ENCODE peak calls at places on chromosomes 7 and 10, in nine cellular contexts. A, O, S, D, J, P, C, U and Z are unnamed samples.

GRCh38 chr7:127979728-127980126 is 51.5 kb downstream of the LRRC4 start:
- DNase-seq in A (no peak), O (no peak), S (no peak), D (no peak), J (no peak), P (no peak), C (no peak), U (no peak), Z (no peak)

GRCh38 chr7:140940866-140941265 is 16.1 kb upstream of the BRAF start:
- DNase-seq in A (no peak), O (no peak), S (no peak), D (no peak), J (no peak), P (no peak), C (no peak), U (no peak), Z (no peak)

GRCh38 chr7:106987777-106988176 is 56.7 kb upstream of the PRKAR2B start:
- DNase-seq in A (no peak), O (no peak), S (no peak), D (no peak), J (no peak), P (no peak), C (no peak), U (no peak), Z (no peak)

GRCh38 chr10:95388539-95388938 is 97.7 kb upstream of the PDLIM1 start:
- DNase-seq in A (no peak), O (no peak), S (no peak), D (no peak), J (no peak), P (peak), C (no peak), U (no peak), Z (no peak)

GRCh38 chr7:116591202-116592040 is 66.6 kb downstream of the CAV1 start:
- DNase-seq in A (no peak), O (no peak), S (peak), D (no peak), J (no peak), P (no peak), C (no peak), U (no peak), Z (no peak)

GRCh38 chr7:73718905-73719805 is at the start of gene STX1A:
- DNase-seq in A (peak), O (peak), S (peak), D (peak), J (peak), P (peak), C (no peak), U (no peak), Z (no peak)

GRCh38 chr10:52466464-52466863 is 152.4 kb downstream of the DKK1 start:
- DNase-seq in A (no peak), O (no peak), S (no peak), D (no peak), J (no peak), P (no peak), C (no peak), U (no peak), Z (no peak)

GRCh38 chr10:21724020-21724589 is 190.1 kb downstream of the MLLT10 start:
- DNase-seq in A (no peak), O (no peak), S (no peak), D (no peak), J (no peak), P (no peak), C (no peak), U (no peak), Z (no peak)

GRCh38 chr10:110008518-110009339 is 945 bp downstream of the ADD3 start:
- DNase-seq in A (no peak), O (peak), S (peak), D (no peak), J (no peak), P (peak), C (no peak), U (no peak), Z (no peak)

GRCh38 chr7:156608176-156608478 is 32.4 kb upstream of the RNF32 start:
- DNase-seq in A (no peak), O (no peak), S (peak), D (no peak), J (no peak), P (no peak), C (no peak), U (no peak), Z (no peak)

GRCh38 chr10:36473122-36473521 is 652.3 kb upstream of the ANKRD30A start:
- DNase-seq in A (no peak), O (no peak), S (no peak), D (no peak), J (no peak), P (no peak), C (no peak), U (no peak), Z (no peak)

GRCh38 chr7:17546206-17546998 is 247.9 kb downstream of the AHR start:
- DNase-seq in A (no peak), O (no peak), S (no peak), D (no peak), J (peak), P (no peak), C (no peak), U (no peak), Z (no peak)

GRCh38 chr10:32073676-32074075 is 17.5 kb upstream of the KIF5B start:
- DNase-seq in A (no peak), O (no peak), S (no peak), D (no peak), J (no peak), P (no peak), C (no peak), U (no peak), Z (no peak)

GRCh38 chr10:14971867-14972448 is 12.8 kb downstream of the MEIG1 start:
- DNase-seq in A (no peak), O (peak), S (no peak), D (no peak), J (no peak), P (no peak), C (no peak), U (no peak), Z (no peak)

GRCh38 chr7:151367304-151367703 is 25.7 kb downstream of the NUB1 start:
- DNase-seq in A (no peak), O (no peak), S (no peak), D (no peak), J (peak), P (no peak), C (no peak), U (no peak), Z (no peak)

GRCh38 chr7:122299624-122299934 is 5.0 kb downstream of the FEZF1 start:
- DNase-seq in A (no peak), O (peak), S (no peak), D (no peak), J (no peak), P (no peak), C (no peak), U (no peak), Z (no peak)

GRCh38 chr10:782751-783648 is 93.5 kb upstream of the DIP2C start:
- DNase-seq in A (peak), O (no peak), S (no peak), D (peak), J (no peak), P (no peak), C (no peak), U (no peak), Z (no peak)

GRCh38 chr7:142153400-142153799 is 41.9 kb downstream of the MGAM2 start:
- DNase-seq in A (no peak), O (peak), S (no peak), D (peak), J (peak), P (no peak), C (no peak), U (no peak), Z (no peak)

GRCh38 chr7:131007439-131008330 is 273.7 kb upstream of the KLF14 start:
- DNase-seq in A (no peak), O (peak), S (peak), D (peak), J (peak), P (peak), C (no peak), U (no peak), Z (no peak)

GRCh38 chr7:13989138-13989943 is at the start of gene ETV1:
- DNase-seq in A (no peak), O (peak), S (peak), D (no peak), J (peak), P (peak), C (no peak), U (peak), Z (peak)

GRCh38 chr10:97827778-97828291 is 21.8 kb upstream of the GOLGA7B start:
- DNase-seq in A (no peak), O (no peak), S (no peak), D (no peak), J (no peak), P (no peak), C (no peak), U (no peak), Z (no peak)
- TF ChIP-seq CTCF in A (no peak), O (no peak), S (no peak), D (no peak), J (peak), P (no peak), C (no peak), U (no peak), Z (no peak)

GRCh38 chr7:77419102-77419501 is 3.0 kb upstream of the GSAP start:
- DNase-seq in A (no peak), O (no peak), S (no peak), D (no peak), J (no peak), P (no peak), C (no peak), U (no peak), Z (no peak)

GRCh38 chr7:77417801-77418200 is 1.7 kb upstream of the GSAP start:
- DNase-seq in A (no peak), O (no peak), S (no peak), D (no peak), J (no peak), P (no peak), C (no peak), U (no peak), Z (no peak)

GRCh38 chr7:77415822-77416620 is at the start of gene GSAP:
- DNase-seq in A (peak), O (peak), S (peak), D (peak), J (no peak), P (peak), C (no peak), U (no peak), Z (no peak)

GRCh38 chr7:77415474-77415821 is 701 bp downstream of the GSAP start:
- DNase-seq in A (peak), O (peak), S (no peak), D (peak), J (no peak), P (no peak), C (no peak), U (no peak), Z (no peak)

DNA sequence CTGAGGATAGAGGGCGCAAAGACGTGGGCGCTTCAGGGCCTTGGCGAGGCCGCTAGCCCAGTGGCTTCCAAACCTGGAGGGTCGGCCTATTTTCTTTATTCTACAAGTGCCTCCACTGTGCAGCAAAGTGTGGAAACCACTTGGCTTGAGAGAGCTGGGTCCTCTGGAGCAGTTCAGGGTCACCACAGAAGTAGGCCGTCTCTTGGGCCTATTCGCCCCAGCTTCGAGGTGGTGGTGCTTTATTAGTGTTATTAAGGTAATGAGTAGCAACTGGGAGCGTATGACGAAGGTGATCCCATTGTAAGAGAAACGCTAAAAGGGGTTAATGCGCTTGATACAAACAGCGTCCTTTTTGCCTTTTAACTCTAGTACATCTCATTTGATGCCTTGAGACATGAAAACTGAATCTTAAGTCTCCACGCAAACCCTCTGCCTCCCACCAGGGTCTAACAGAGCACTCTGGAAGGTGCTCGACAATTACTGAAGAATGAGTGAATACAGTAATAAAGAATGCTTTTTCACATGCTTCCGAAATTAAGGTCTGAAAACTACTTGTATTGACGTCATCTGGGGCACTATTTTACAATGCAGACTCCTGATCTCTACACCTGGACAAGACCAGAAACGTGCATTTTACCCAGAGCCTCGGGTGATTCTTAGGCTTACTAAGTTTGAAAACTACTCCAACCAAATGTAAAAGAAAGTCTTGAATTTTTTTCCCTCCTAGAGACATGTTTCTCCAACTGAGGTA is 647 bp upstream of the GSAP start:
- DNase-seq in A (no peak), O (no peak), S (no peak), D (no peak), J (no peak), P (no peak), C (no peak), U (no peak), Z (no peak)
- TF ChIP-seq CTCF in A (no peak), O (no peak), S (no peak), D (no peak), J (no peak), P (no peak), C (no peak), U (no peak), Z (no peak)

GRCh38 chr7:51367614-51367968 is 51.0 kb upstream of the COBL start:
- DNase-seq in A (no peak), O (no peak), S (no peak), D (no peak), J (no peak), P (no peak), C (no peak), U (no peak), Z (no peak)

GRCh38 chr7:51366930-51367613 is 50.5 kb upstream of the COBL start:
- DNase-seq in A (no peak), O (peak), S (peak), D (peak), J (peak), P (no peak), C (no peak), U (no peak), Z (no peak)

GRCh38 chr7:51374936-51375335 is 58.3 kb upstream of the COBL start:
- DNase-seq in A (no peak), O (no peak), S (no peak), D (no peak), J (no peak), P (no peak), C (no peak), U (no peak), Z (no peak)

GRCh38 chr7:51366172-51366728 is 49.6 kb upstream of the COBL start:
- DNase-seq in A (no peak), O (no peak), S (no peak), D (no peak), J (no peak), P (no peak), C (no peak), U (no peak), Z (no peak)

DNA sequence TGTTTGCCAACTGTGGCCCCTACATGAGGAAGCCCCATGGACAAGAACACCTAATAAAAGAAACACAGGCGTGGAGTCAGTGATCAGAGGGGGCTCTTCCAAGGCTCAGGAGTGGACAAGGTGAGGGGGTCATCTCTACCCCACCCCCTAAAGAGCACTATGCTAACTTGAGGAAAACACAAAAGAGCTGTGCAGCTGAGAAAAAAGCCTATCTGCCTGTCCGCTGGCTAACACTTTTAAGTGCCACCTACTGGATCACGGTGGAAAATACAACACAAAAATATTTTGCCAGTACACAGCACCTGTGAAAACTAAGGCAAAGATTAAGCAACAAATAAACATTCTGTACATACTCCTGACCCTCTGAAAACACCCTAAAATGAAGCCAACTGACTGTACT is 53.1 kb upstream of the COBL start:
- DNase-seq in A (no peak), O (peak), S (no peak), D (no peak), J (peak), P (no peak), C (no peak), U (no peak), Z (no peak)
- TF ChIP-seq CTCF in A (no peak), O (peak), S (peak), D (peak), J (peak), P (no peak), C (peak), U (peak), Z (no peak)

GRCh38 chr10:81784111-81784597 is 90.8 kb upstream of the NRG3 start:
- DNase-seq in A (no peak), O (no peak), S (no peak), D (no peak), J (no peak), P (no peak), C (no peak), U (no peak), Z (no peak)
- TF ChIP-seq CTCF in A (no peak), O (no peak), S (no peak), D (no peak), J (no peak), P (no peak), C (no peak), U (no peak), Z (no peak)

DNA sequence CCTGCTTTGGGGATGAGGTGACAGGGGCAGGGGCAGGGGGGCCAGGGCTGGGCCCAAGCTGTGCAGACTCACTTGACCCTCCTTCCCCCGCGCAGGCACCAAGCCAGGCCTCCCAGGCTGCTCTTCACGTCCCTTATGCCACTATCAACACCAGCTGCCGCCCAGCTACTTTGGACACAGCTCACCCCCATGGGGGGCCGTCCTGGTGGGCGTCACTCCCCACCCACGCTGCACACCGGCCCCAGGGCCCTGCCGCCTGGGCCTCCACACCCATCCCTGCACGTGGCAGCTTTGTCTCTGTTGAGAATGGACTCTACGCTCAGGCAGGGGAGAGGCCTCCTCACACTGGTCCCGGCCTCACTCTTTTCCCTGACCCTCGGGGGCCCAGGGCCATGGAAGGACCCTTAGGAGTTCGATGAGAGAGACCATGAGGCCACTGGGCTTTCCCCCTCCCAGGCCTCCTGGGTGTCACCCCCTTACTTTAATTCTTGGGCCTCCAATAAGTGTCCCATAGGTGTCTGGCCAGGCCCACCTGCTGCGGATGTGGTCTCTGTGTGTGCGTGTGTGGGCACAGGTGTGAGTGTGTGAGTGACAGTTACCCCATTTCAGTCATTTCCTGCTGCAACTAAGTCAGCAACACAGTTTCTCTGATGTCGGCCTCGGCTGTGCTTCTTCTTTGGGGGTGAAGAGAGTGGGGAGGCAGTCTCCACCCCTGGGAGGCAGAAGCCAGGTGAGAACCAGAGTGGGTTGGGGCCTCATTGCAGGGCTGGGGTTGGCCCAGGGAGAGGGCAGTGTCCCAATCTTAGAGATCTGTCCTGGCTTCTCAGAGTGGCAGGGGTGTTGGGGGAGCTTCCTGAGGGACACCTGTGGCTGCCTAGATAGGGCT is 1.3 kb downstream of the PVRIG start:
- DNase-seq in A (peak), O (no peak), S (no peak), D (peak), J (no peak), P (no peak), C (no peak), U (no peak), Z (no peak)
- TF ChIP-seq CTCF in A (no peak), O (no peak), S (no peak), D (no peak), J (no peak), P (no peak), C (no peak), U (no peak), Z (no peak)

DNA sequence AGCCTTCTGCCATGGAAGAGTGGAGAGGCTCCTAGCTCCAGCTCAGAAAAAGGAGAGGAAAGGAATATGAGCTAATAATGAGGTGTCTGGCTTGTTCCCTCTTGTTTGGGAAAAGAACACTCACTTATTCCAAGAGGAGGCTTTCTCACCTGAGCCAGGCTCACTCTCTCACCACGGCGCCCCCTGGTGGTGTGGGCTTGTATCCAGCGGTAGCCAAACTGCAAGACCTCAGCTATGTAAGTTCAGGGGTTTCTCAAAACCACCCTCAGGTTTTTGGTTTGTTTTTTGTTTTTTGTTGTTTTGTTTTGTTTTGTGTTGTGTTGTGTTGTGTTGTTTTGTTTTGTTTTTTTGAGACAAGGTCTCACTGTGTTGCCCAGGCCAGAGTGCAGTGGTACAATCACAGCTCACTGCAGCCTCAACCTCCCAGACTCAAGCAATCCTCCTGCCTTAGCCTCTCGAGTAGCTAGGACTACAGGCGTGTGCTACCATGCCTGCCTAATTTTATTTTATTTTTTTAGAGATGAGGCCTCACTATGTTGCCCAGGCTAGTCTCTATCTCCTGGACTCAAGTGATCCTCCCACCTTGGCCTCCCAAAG is 124.0 kb downstream of the TMEM130 start:
- DNase-seq in A (peak), O (peak), S (peak), D (peak), J (peak), P (no peak), C (no peak), U (no peak), Z (peak)
- TF ChIP-seq CTCF in A (peak), O (peak), S (peak), D (peak), J (peak), P (peak), C (peak), U (peak), Z (no peak)

GRCh38 chr10:77456414-77456813 is 181.2 kb downstream of the KCNMA1 start:
- DNase-seq in A (no peak), O (no peak), S (no peak), D (no peak), J (no peak), P (no peak), C (no peak), U (no peak), Z (no peak)
- TF ChIP-seq CTCF in A (no peak), O (no peak), S (peak), D (no peak), J (no peak), P (no peak), C (no peak), U (no peak), Z (no peak)